ENCODE peak calls at places on chromosomes 1 and 21, in four cellular contexts. S, L, N and C are unnamed samples.

GRCh38 chr1:9413143-9413876 is 120.6 kb downstream of the SPSB1 start:
- DNase-seq in L (peak), N (peak), S (peak), C (peak)

GRCh38 chr1:155166373-155167165 is 6.5 kb downstream of the KRTCAP2 start:
- DNase-seq in N (peak), S (no peak), L (peak), C (peak)

GRCh38 chr1:59967141-59967697 is 40.6 kb upstream of the CYP2J2 start:
- DNase-seq in N (no peak), S (no peak), L (no peak), C (no peak)

GRCh38 chr1:10765734-10766478 is 30.5 kb downstream of the CASZ1 start:
- DNase-seq in L (no peak), N (no peak), S (no peak), C (no peak)

GRCh38 chr1:230067441-230067870 is 418 bp downstream of the GALNT2 start:
- DNase-seq in S (no peak), L (peak), N (peak), C (peak)

GRCh38 chr1:114353233-114353632 is 157.8 kb downstream of the TRIM33 start:
- DNase-seq in L (peak), S (no peak), N (peak), C (no peak)

GRCh38 chr1:224168859-224169380 is 14.1 kb upstream of the DEGS1 start:
- DNase-seq in L (peak), N (no peak), S (peak), C (no peak)

GRCh38 chr1:96710708-96711477 is 10.7 kb upstream of the PTBP2 start:
- DNase-seq in N (no peak), L (no peak), S (no peak), C (no peak)

GRCh38 chr1:228176024-228176395 is 10.4 kb downstream of the IBA57 start:
- DNase-seq in N (no peak), L (no peak), S (no peak), C (no peak)

GRCh38 chr21:14569026-14569425 is 22.9 kb upstream of the SAMSN1 start:
- DNase-seq in L (no peak), N (no peak), S (no peak), C (no peak)

GRCh38 chr1:6794164-6794563 is 8.9 kb downstream of the CAMTA1 start:
- DNase-seq in N (no peak), S (no peak), L (no peak), C (no peak)

GRCh38 chr1:110477041-110477440 is 26.1 kb downstream of the PROK1 start:
- DNase-seq in S (no peak), N (peak), L (no peak), C (no peak)

GRCh38 chr1:22512873-22513272 is 50.4 kb upstream of the EPHA8 start:
- DNase-seq in L (no peak), N (no peak), S (no peak), C (no peak)

GRCh38 chr1:93552751-93553455 is 105.0 kb downstream of the FNBP1L start:
- DNase-seq in S (no peak), N (no peak), L (peak), C (no peak)

GRCh38 chr1:221437171-221437570 is 304.7 kb downstream of the DUSP10 start:
- DNase-seq in S (no peak), N (no peak), L (no peak), C (no peak)

GRCh38 chr21:26686278-26686677 is 113.2 kb upstream of the CYYR1 start:
- DNase-seq in N (no peak), L (peak), S (no peak), C (no peak)

GRCh38 chr1:2000850-2001249 is 2.7 kb downstream of the CFAP74 start:
- DNase-seq in N (no peak), S (no peak), L (no peak), C (no peak)

GRCh38 chr1:59455206-59455605 is 158.3 kb downstream of the FGGY start:
- DNase-seq in L (no peak), S (no peak), N (no peak), C (no peak)

GRCh38 chr1:216917039-216917438 is 193.8 kb upstream of the ESRRG start:
- DNase-seq in S (no peak), N (no peak), L (no peak), C (no peak)

GRCh38 chr1:31655104-31655503 is 10.4 kb upstream of the PEF1 start:
- DNase-seq in L (no peak), N (peak), S (no peak), C (no peak)

GRCh38 chr1:173330149-173330951 is 123.2 kb upstream of the TNFSF4 start:
- DNase-seq in N (no peak), S (no peak), L (no peak), C (no peak)

GRCh38 chr1:68973459-68974244 is 476.8 kb upstream of the DEPDC1 start:
- DNase-seq in N (no peak), L (no peak), S (no peak), C (no peak)

GRCh38 chr1:174982971-174983689 is 16.6 kb upstream of the CACYBP start:
- DNase-seq in S (peak), L (peak), N (no peak), C (no peak)

GRCh38 chr1:155051777-155052398 is 772 bp downstream of the ADAM15 start:
- DNase-seq in L (no peak), S (peak), N (peak), C (no peak)

GRCh38 chr1:207021139-207021861 is 11.3 kb downstream of the C1orf116 start:
- DNase-seq in L (no peak), N (no peak), S (no peak), C (no peak)

GRCh38 chr1:118960026-118960561 is 28.0 kb downstream of the TBX15 start:
- DNase-seq in L (no peak), N (no peak), S (no peak), C (no peak)

GRCh38 chr1:89451011-89451410 is 73.6 kb upstream of the LRRC8B start:
- DNase-seq in S (no peak), N (no peak), L (no peak), C (no peak)

GRCh38 chr1:96688737-96689136 is 32.8 kb upstream of the PTBP2 start:
- DNase-seq in S (no peak), L (no peak), N (no peak), C (no peak)

GRCh38 chr1:29958271-29958670 is 721.9 kb downstream of the PTPRU start:
- DNase-seq in N (no peak), L (no peak), S (no peak), C (no peak)

GRCh38 chr1:170885551-170885950 is 49.8 kb upstream of the MROH9 start:
- DNase-seq in S (no peak), N (no peak), L (no peak), C (no peak)

GRCh38 chr1:11339346-11340247 is 66.6 kb downstream of the UBIAD1 start:
- DNase-seq in L (peak), N (no peak), S (no peak), C (no peak)

GRCh38 chr1:86378813-86379212 is 17.3 kb downstream of the ODF2L start:
- DNase-seq in N (no peak), L (no peak), S (no peak), C (no peak)

GRCh38 chr1:86375688-86376087 is 20.4 kb downstream of the ODF2L start:
- DNase-seq in S (no peak), L (peak), N (no peak), C (no peak)

GRCh38 chr1:86380257-86380861 is 15.8 kb downstream of the ODF2L start:
- DNase-seq in L (no peak), S (peak), N (no peak), C (no peak)

GRCh38 chr1:86381223-86381622 is 14.9 kb downstream of the ODF2L start:
- DNase-seq in L (no peak), S (no peak), N (no peak), C (no peak)

GRCh38 chr1:86377341-86377740 is 18.8 kb downstream of the ODF2L start:
- DNase-seq in S (no peak), L (peak), N (no peak), C (no peak)
- H3K27ac ChIP-seq in S (no peak), L (no peak), N (no peak), C (no peak)

GRCh38 chr1:151831256-151831591 is 378 bp downstream of the RORC start:
- DNase-seq in N (no peak), L (no peak), S (no peak), C (no peak)
- H3K27ac ChIP-seq in N (no peak), L (peak), S (peak), C (no peak)

GRCh38 chr21:38352536-38353219 is 95.9 kb downstream of the KCNJ15 start:
- DNase-seq in N (peak), S (no peak), L (no peak), C (peak)
- H3K27ac ChIP-seq in N (peak), S (no peak), L (no peak), C (no peak)

GRCh38 chr21:33707846-33708245 is 65.5 kb downstream of the ITSN1 start:
- DNase-seq in N (no peak), S (no peak), L (no peak), C (no peak)
- H3K27ac ChIP-seq in N (no peak), S (no peak), L (no peak), C (no peak)

GRCh38 chr1:80418134-80418533 is 1382.6 kb upstream of the ADGRL2 start:
- DNase-seq in S (no peak), N (no peak), L (no peak), C (no peak)
- H3K27ac ChIP-seq in S (no peak), N (no peak), L (no peak), C (no peak)

DNA sequence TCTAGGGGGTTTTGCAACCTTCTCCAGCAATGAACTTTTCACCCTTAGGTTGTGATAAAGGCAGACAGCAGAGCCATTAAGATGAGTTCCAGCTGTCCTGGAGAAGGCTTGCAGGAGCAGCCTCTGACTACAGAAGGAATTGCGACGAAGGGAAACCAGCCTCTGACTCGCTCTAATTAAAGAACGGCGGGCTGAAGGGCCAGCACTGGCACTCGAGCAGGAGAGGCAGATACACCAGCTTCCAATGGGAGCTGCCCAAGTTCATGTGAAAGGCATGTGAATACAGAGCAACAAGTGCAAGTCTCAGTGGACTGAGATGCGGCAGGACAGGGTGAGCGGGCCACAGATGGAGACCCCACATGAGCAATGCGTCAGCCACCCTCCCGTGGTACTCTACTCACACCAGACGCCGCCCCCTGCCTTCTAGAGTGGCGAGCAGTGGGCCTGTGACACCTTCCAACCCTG is 15.7 kb downstream of the RCC2 start:
- DNase-seq in S (no peak), N (no peak), L (no peak), C (no peak)
- H3K27ac ChIP-seq in S (no peak), N (no peak), L (no peak), C (no peak)